ENCODE peak calls at places on chromosome 11, in eight cellular contexts. Z is Daoy; R is memory B cell; M is stimulated activated CD4-positive, alpha-beta T cell treated with anti-CD3 and anti-CD28 coated beads, Interleukin-15, amount 100 ng/mL, for 1 hour; L is aorta; C is adipocyte; A is WTC11; W is iris pigment epithelial cell. D is an unnamed sample.

GRCh38 chr11:114183041-114183511 is 113.1 kb upstream of the NNMT start:
- DNase-seq in Z (no peak), R (no peak), M (peak; percentile 21), L (no peak), C (no peak), A (no peak), W (no peak), D (no peak)

GRCh38 chr11:82939456-82939855 is 37.9 kb downstream of the DDIAS start:
- DNase-seq in Z (no peak), R (no peak), M (no peak), L (no peak), C (no peak), A (no peak), W (no peak), D (no peak)

GRCh38 chr11:82907376-82907775 is 5.8 kb downstream of the DDIAS start:
- DNase-seq in Z (no peak), R (no peak), M (no peak), L (no peak), C (peak; percentile 7), A (no peak), W (no peak), D (no peak)

GRCh38 chr11:109422755-109423113 is 744 bp downstream of the C11orf87 start:
- DNase-seq in Z (no peak), R (no peak), M (no peak), L (no peak), C (peak; percentile 38), A (no peak), W (peak; percentile 20), D (no peak)

GRCh38 chr11:68115285-68115684 is 5.9 kb downstream of the CHKA start:
- DNase-seq in Z (no peak), R (no peak), M (no peak), L (no peak), C (no peak), A (no peak), W (no peak), D (no peak)

GRCh38 chr11:28049338-28050216 is 58.4 kb downstream of the KIF18A start:
- DNase-seq in Z (peak; percentile 55), R (no peak), M (no peak), L (no peak), C (no peak), A (no peak), W (peak; percentile 71), D (no peak)

GRCh38 chr11:115958089-115959000 is 454.1 kb upstream of the CADM1 start:
- DNase-seq in Z (no peak), R (no peak), M (no peak), L (no peak), C (no peak), A (peak; percentile 19), W (no peak), D (no peak)

GRCh38 chr11:8501838-8502237 is 92.2 kb downstream of the STK33 start:
- DNase-seq in Z (no peak), R (no peak), M (no peak), L (no peak), C (no peak), A (no peak), W (peak; percentile 3), D (no peak)

GRCh38 chr11:61555051-61555969 is 25.6 kb downstream of the SYT7 start:
- DNase-seq in Z (no peak), R (no peak), M (no peak), L (no peak), C (peak; percentile 18), A (peak; percentile 66), W (no peak), D (no peak)

GRCh38 chr11:70584786-70585545 is 186.6 kb downstream of the CTTN start:
- DNase-seq in Z (no peak), R (no peak), M (no peak), L (no peak), C (no peak), A (no peak), W (no peak), D (no peak)

GRCh38 chr11:34068098-34068497 is 16.6 kb downstream of the CAPRIN1 start:
- DNase-seq in Z (no peak), R (no peak), M (no peak), L (no peak), C (peak; percentile 38), A (no peak), W (peak; percentile 78), D (no peak)

D was measured in stimulated activated naive B cell treated with anti-CD40 and anti-IgM and Interleukin-4, amounts not matched to agents 10 μg/mL and 1 μg/mL and 100 μg/mL, for 72 hours.